ENCODE peak calls at places on chromosomes 1 and 21, in ten cellular contexts. K, X, D, P, W, G, T, M, A and V are unnamed samples.

GRCh38 chr1:65431111-65431705 is 10.7 kb downstream of the LEPR start:
- DNase-seq in K (no peak), X (no peak), D (no peak), P (no peak), W (no peak), G (peak), T (no peak), M (peak), A (peak), V (peak)

GRCh38 chr1:25688390-25689119 is 72.0 kb downstream of the MAN1C1 start:
- DNase-seq in K (no peak), X (no peak), D (no peak), P (peak), W (no peak), G (peak), T (no peak), M (no peak), A (no peak), V (no peak)

GRCh38 chr1:147515046-147515869 is 26.0 kb upstream of the BCL9 start:
- DNase-seq in K (no peak), X (no peak), D (no peak), P (peak), W (no peak), G (peak), T (no peak), M (no peak), A (no peak), V (no peak)

GRCh38 chr1:153880962-153881361 is 41.8 kb downstream of the GATAD2B start:
- DNase-seq in K (peak), X (peak), D (peak), P (peak), W (peak), G (peak), T (peak), M (peak), A (peak), V (peak)

GRCh38 chr1:27394925-27395324 is 2.5 kb downstream of the GPR3 start:
- DNase-seq in K (no peak), X (no peak), D (no peak), P (no peak), W (no peak), G (peak), T (no peak), M (no peak), A (no peak), V (no peak)

GRCh38 chr1:174364996-174365760 is 82.6 kb upstream of the GPR52 start:
- DNase-seq in K (no peak), X (no peak), D (no peak), P (no peak), W (no peak), G (no peak), T (no peak), M (no peak), A (no peak), V (no peak)

GRCh38 chr1:88612783-88613182 is 71.3 kb upstream of the PKN2 start:
- DNase-seq in K (no peak), X (no peak), D (no peak), P (no peak), W (no peak), G (no peak), T (no peak), M (no peak), A (no peak), V (no peak)

GRCh38 chr21:14591882-14592281 is 45.8 kb upstream of the SAMSN1 start:
- DNase-seq in K (no peak), X (no peak), D (peak), P (peak), W (no peak), G (no peak), T (no peak), M (peak), A (no peak), V (peak)

GRCh38 chr1:112713466-112714312 is 1.4 kb downstream of the PPM1J start:
- DNase-seq in K (no peak), X (peak), D (no peak), P (peak), W (peak), G (no peak), T (no peak), M (no peak), A (no peak), V (no peak)

GRCh38 chr1:238252033-238252802 is 361.5 kb upstream of the ZP4 start:
- DNase-seq in K (no peak), X (peak), D (peak), P (no peak), W (peak), G (peak), T (peak), M (no peak), A (no peak), V (peak)

GRCh38 chr1:13766906-13767564 is 67.0 kb downstream of the PRDM2 start:
- DNase-seq in K (no peak), X (no peak), D (no peak), P (no peak), W (no peak), G (peak), T (no peak), M (no peak), A (no peak), V (no peak)

GRCh38 chr1:93669369-93669768 is 12.3 kb downstream of the BCAR3 start:
- DNase-seq in K (peak), X (no peak), D (no peak), P (no peak), W (no peak), G (peak), T (no peak), M (peak), A (no peak), V (no peak)

GRCh38 chr1:10716840-10717239 is 79.6 kb downstream of the CASZ1 start:
- DNase-seq in K (no peak), X (no peak), D (no peak), P (no peak), W (no peak), G (no peak), T (no peak), M (no peak), A (no peak), V (peak)

GRCh38 chr1:110048240-110048639 is 13.8 kb downstream of the STRIP1 start:
- DNase-seq in K (no peak), X (no peak), D (no peak), P (no peak), W (no peak), G (no peak), T (no peak), M (no peak), A (no peak), V (no peak)

GRCh38 chr1:65097081-65097480 is 50.9 kb upstream of the AK4 start:
- DNase-seq in K (no peak), X (no peak), D (no peak), P (no peak), W (no peak), G (no peak), T (no peak), M (no peak), A (no peak), V (no peak)

GRCh38 chr1:70264875-70265274 is 43.7 kb downstream of the SRSF11 start:
- DNase-seq in K (peak), X (no peak), D (peak), P (no peak), W (no peak), G (no peak), T (no peak), M (peak), A (peak), V (peak)

GRCh38 chr1:83694449-83694848 is 304.5 kb downstream of the TTLL7 start:
- DNase-seq in K (no peak), X (no peak), D (no peak), P (no peak), W (no peak), G (no peak), T (no peak), M (no peak), A (no peak), V (no peak)

GRCh38 chr1:119964673-119965363 is 68.5 kb upstream of the ADAM30 start:
- DNase-seq in K (no peak), X (peak), D (no peak), P (no peak), W (no peak), G (peak), T (no peak), M (no peak), A (no peak), V (no peak)

GRCh38 chr21:35020446-35020845 is 28.7 kb downstream of the RUNX1 start:
- DNase-seq in K (peak), X (no peak), D (no peak), P (no peak), W (no peak), G (no peak), T (no peak), M (no peak), A (no peak), V (no peak)

GRCh38 chr1:61853545-61853944 is 111.3 kb downstream of the PATJ start:
- DNase-seq in K (no peak), X (no peak), D (no peak), P (no peak), W (no peak), G (peak), T (no peak), M (peak), A (peak), V (no peak)

DNA sequence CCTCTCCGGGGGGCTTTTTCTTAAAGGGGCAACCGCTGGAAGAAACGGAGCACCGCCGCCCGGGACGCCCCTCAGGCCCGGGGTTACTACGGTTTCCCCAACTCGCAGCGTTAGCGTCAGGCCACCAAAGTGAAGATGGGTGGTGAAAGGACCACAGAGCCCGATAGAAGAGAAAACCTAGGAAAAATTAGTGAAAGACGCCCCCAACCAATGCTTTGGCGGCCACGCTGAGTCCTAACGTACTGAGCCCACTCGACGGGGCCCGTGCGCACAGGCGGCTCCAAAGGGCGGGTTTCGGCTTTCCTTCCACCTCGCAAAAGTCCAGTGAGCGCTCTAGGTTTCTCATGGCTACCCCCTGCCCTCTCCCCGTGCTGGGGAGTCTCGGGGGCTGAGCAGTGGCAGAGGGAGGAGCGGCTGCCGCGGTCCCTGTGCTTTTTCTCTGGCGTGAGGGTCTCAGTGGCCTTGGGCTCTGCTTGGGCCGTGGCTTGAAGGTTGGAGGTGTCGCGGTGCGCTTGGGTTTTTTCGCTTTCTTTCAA is 12.2 kb upstream of the SPEN start:
- DNase-seq in K (no peak), X (no peak), D (no peak), P (no peak), W (peak), G (no peak), T (no peak), M (no peak), A (no peak), V (no peak)
- TF ChIP-seq POLR2A in K (no peak), X (no peak), D (no peak), P (no peak), W (no peak), G (no peak), T (no peak), M (peak), A (peak), V (no peak)

DNA sequence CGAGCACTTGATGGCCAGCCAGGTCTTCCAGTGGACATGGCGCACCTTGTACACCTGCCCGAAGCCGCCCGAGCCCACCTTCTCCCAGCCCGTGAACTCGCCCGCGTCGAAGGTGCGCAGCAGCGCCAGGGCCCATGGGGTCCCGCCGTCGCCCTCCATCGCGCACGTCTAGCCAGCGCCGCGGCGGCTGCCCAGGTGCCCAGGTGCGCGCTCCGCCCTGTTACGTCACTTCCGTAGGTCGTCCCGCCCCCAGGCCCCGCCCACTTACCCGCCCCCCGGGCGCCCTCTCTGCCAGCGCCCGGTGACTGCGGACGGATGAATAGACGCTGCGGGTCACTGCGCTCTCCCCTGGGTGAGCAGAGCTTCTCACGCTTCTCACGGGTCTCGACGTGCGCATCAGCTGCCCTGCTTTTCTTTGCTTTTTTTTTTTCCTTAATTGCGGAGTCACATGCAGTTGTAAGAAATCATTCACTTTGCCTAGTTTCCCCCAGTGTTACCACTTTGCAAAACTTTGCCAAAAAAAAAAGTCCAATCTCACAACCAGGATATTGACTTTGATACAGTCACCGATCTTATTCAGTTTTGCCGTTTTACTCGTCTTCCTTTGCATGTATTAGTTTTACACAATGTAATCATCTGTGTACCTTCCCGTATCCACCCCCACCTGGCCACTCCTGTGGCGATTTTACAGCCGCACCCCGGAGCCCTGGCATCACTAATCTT is at the start of gene RIPK4:
- DNase-seq in K (peak), X (no peak), D (peak), P (no peak), W (peak), G (peak), T (no peak), M (no peak), A (no peak), V (peak)
- TF ChIP-seq POLR2A in K (no peak), X (no peak), D (no peak), P (no peak), W (peak), G (no peak), T (no peak), M (no peak), A (no peak), V (no peak)

GRCh38 chr1:225892307-225892706 is 3.4 kb upstream of the LEFTY1 start:
- DNase-seq in K (no peak), X (no peak), D (no peak), P (no peak), W (no peak), G (no peak), T (no peak), M (no peak), A (no peak), V (no peak)

GRCh38 chr1:225891229-225891972 is 2.5 kb upstream of the LEFTY1 start:
- DNase-seq in K (no peak), X (no peak), D (no peak), P (no peak), W (no peak), G (no peak), T (no peak), M (no peak), A (peak), V (no peak)

GRCh38 chr1:225897595-225898514 is 8.9 kb upstream of the LEFTY1 start:
- DNase-seq in K (no peak), X (no peak), D (no peak), P (no peak), W (no peak), G (no peak), T (no peak), M (no peak), A (no peak), V (no peak)

GRCh38 chr1:225899044-225899925 is 10.3 kb upstream of the LEFTY1 start:
- DNase-seq in K (no peak), X (no peak), D (no peak), P (no peak), W (no peak), G (no peak), T (no peak), M (no peak), A (peak), V (no peak)

DNA sequence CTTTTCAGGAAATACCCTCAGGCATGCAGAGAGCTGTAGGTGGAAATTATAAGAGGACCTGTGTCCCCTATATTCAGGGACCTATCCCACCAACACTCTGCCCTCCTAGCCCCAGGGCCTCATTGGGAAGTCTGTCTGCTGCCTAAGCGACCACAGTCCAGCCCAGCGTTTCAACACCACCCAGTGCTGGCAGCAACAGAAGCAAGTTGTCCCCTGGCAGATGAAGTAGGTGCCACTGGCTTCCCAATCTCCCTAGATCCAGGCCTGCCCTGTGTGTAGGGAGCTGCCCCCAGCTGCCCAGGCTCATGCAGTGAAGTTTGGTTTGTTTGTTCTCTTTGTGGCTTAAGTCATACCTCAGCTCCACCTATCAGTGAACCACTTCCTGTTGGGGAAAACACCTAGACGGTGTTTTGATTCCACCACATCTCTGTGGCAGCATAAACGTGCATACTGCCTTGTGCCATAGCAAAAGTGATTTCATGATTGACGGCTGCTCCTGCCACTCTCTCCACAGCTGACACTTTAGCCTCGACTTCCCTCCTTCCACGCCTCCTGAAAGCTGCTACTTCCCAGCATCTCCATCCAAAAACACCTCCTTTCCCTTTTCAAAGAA is 8.1 kb upstream of the LEFTY1 start:
- DNase-seq in K (no peak), X (no peak), D (no peak), P (no peak), W (no peak), G (peak), T (no peak), M (no peak), A (peak), V (no peak)
- TF ChIP-seq POLR2A in K (no peak), X (no peak), D (no peak), P (no peak), W (no peak), G (no peak), T (no peak), M (no peak), A (no peak), V (no peak)

DNA sequence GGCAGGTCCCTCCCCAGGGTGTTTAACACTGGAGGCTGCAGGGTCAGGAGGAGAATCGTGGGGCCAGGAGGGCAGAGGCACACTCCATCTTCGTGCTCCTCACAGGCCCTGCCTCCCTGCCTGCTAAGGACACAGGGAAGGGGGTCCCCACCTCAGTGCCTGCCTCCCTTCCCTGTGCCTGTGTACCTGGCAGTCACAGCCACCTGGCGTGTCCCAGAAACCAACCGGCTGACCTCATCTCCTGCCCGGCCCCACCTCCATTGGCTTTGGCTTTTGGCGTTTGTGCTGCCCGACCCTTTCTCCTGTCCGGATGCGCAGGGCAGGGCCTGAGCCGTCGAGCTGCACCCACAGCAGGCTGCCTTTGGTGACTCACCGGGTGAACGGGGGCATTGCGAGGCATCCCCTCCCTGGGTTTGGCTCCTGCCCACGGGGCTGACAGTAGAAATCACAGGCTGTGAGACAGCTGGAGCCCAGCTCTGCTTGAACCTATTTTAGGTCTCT is 623 bp upstream of the BGLAP start:
- DNase-seq in K (no peak), X (no peak), D (no peak), P (no peak), W (no peak), G (peak), T (no peak), M (no peak), A (no peak), V (no peak)
- TF ChIP-seq POLR2A in K (no peak), X (no peak), D (no peak), P (no peak), W (no peak), G (no peak), T (no peak), M (no peak), A (peak), V (no peak)

DNA sequence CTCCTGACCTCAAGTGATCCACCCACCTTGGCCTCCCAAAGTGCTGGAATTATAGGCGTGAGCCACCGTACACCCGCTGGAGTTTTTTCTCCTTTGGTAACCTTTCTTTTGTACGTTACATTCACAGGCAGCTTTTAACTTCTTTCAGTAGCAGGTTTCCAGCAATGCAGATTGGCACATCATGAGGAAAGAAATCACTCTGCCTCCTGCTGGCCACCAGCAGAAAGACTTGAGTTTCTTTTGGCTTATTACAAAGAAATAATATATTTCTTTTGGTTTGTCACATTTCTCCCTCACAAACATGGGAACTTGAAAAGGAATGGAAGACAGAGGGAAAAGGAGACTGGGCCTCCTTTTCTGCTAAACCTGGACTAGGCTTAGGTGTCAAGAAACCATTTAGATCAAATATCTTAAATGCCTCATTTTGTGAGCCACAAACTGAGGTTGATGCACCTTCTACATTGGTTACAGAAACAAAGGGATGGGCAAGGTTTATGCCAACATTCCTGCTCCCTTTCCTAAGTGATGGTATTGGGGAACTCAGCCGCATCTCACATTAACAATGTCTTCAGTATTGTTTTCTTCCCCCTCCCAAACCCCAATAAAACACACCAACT is 7.8 kb downstream of the ENSA start:
- DNase-seq in K (peak), X (peak), D (peak), P (peak), W (no peak), G (peak), T (no peak), M (peak), A (peak), V (peak)
- TF ChIP-seq POLR2A in K (no peak), X (no peak), D (no peak), P (no peak), W (no peak), G (no peak), T (no peak), M (no peak), A (peak), V (no peak)

GRCh38 chr1:242873661-242874060 is 349.2 kb upstream of the PLD5 start:
- DNase-seq in K (no peak), X (no peak), D (no peak), P (no peak), W (no peak), G (no peak), T (no peak), M (no peak), A (no peak), V (no peak)

GRCh38 chr1:242872521-242872920 is 348.0 kb upstream of the PLD5 start:
- DNase-seq in K (no peak), X (no peak), D (no peak), P (no peak), W (no peak), G (no peak), T (no peak), M (no peak), A (no peak), V (no peak)

GRCh38 chr1:242870944-242871343 is 346.4 kb upstream of the PLD5 start:
- DNase-seq in K (no peak), X (no peak), D (no peak), P (no peak), W (no peak), G (no peak), T (no peak), M (no peak), A (no peak), V (no peak)

GRCh38 chr1:242876021-242876420 is 351.5 kb upstream of the PLD5 start:
- DNase-seq in K (no peak), X (no peak), D (no peak), P (no peak), W (no peak), G (no peak), T (no peak), M (no peak), A (no peak), V (no peak)

GRCh38 chr1:242871631-242872030 is 347.1 kb upstream of the PLD5 start:
- DNase-seq in K (no peak), X (no peak), D (no peak), P (no peak), W (no peak), G (no peak), T (no peak), M (no peak), A (no peak), V (no peak)
- TF ChIP-seq POLR2A in K (no peak), X (no peak), D (no peak), P (no peak), W (no peak), G (no peak), T (no peak), M (no peak), A (no peak), V (no peak)